ENCODE peak calls at places on chromosome X, in nine cellular contexts. K, Z, N, H, Q, A, Y, B and E are unnamed samples.

GRCh38 chrX:56733459-56734046 is 4.5 kb downstream of the NBDY start:
- DNase-seq in H (peak), Q (peak), Z (peak), A (peak), Y (peak), N (peak), K (peak), B (no peak), E (peak)

GRCh38 chrX:71283409-71284143 is at the start of gene NONO:
- DNase-seq in Z (peak), Y (peak), N (peak), Q (peak), B (peak), H (peak), K (peak), A (peak), E (peak)

GRCh38 chrX:155870958-155871357 is 10.2 kb upstream of the VAMP7 start:
- DNase-seq in H (no peak), B (no peak), A (no peak), Y (no peak), N (no peak), K (no peak), Z (no peak), Q (no peak), E (no peak)

GRCh38 chrX:153599192-153600031 is 473 bp upstream of the CCNQ start:
- DNase-seq in Q (peak), Y (peak), K (peak), B (peak), N (peak), Z (peak), H (peak), A (peak), E (peak)

GRCh38 chrX:153406903-153407302 is 4.4 kb upstream of the ZFP92 start:
- DNase-seq in Z (no peak), B (no peak), Y (no peak), K (no peak), Q (no peak), H (no peak), A (no peak), N (no peak), E (no peak)

GRCh38 chrX:14729058-14729457 is 143.8 kb downstream of the FANCB start:
- DNase-seq in H (no peak), Y (no peak), A (no peak), K (no peak), Q (no peak), N (no peak), Z (no peak), B (no peak), E (no peak)

GRCh38 chrX:49001521-49002090 is 458 bp downstream of the GRIPAP1 start:
- DNase-seq in Y (no peak), K (peak), A (no peak), N (peak), H (peak), Z (peak), Q (peak), B (no peak), E (peak)

GRCh38 chrX:129493643-129494042 is 29.6 kb downstream of the SMARCA1 start:
- DNase-seq in N (peak), A (no peak), K (peak), B (no peak), H (peak), Y (no peak), Q (no peak), Z (peak), E (peak)

GRCh38 chrX:25524150-25524549 is 508.4 kb upstream of the ARX start:
- DNase-seq in A (no peak), Q (no peak), B (no peak), N (no peak), H (no peak), K (peak), Z (peak), Y (no peak), E (peak)

GRCh38 chrX:106898462-106898861 is 4.7 kb downstream of the RIPPLY1 start:
- DNase-seq in N (peak), A (peak), B (no peak), Q (no peak), Y (peak), H (peak), Z (peak), K (peak), E (peak)

GRCh38 chrX:848366-848765 is 217.8 kb downstream of the SHOX start:
- DNase-seq in Z (no peak), Y (no peak), N (no peak), A (no peak), Q (no peak), B (no peak), K (no peak), H (no peak), E (no peak)

GRCh38 chrX:147900349-147900748 is 11.4 kb upstream of the FMR1 start:
- DNase-seq in Y (no peak), H (peak), K (no peak), B (no peak), Z (no peak), Q (no peak), N (no peak), A (no peak), E (peak)

GRCh38 chrX:9342581-9343051 is 122.2 kb upstream of the TBL1X start:
- DNase-seq in N (peak), B (peak), Y (peak), Z (peak), H (peak), Q (peak), K (peak), A (peak), E (peak)

GRCh38 chrX:56793533-56794320 is 64.7 kb downstream of the NBDY start:
- DNase-seq in K (no peak), B (no peak), H (peak), Q (no peak), Y (no peak), A (no peak), N (peak), Z (peak), E (peak)

GRCh38 chrX:109890910-109891502 is 111.9 kb upstream of the TMEM164 start:
- DNase-seq in Z (peak), B (peak), Q (peak), A (peak), H (peak), K (peak), N (peak), Y (peak), E (peak)

GRCh38 chrX:65463550-65463949 is 71.0 kb downstream of the LAS1L start:
- DNase-seq in K (no peak), Y (no peak), B (no peak), H (peak), Q (no peak), Z (peak), A (no peak), N (peak), E (peak)

GRCh38 chrX:106415276-106415895 is 196.4 kb upstream of the RADX start:
- DNase-seq in Q (no peak), H (peak), A (no peak), K (peak), B (no peak), Z (peak), Y (no peak), N (peak), E (no peak)

GRCh38 chrX:11381464-11381863 is 88.3 kb downstream of the AMELX start:
- DNase-seq in A (no peak), Z (peak), Y (peak), K (peak), N (peak), Q (peak), H (peak), B (no peak), E (peak)

GRCh38 chrX:24513416-24513815 is 48.3 kb downstream of the PDK3 start:
- DNase-seq in H (no peak), A (no peak), K (no peak), Z (no peak), Q (no peak), N (no peak), Y (no peak), B (no peak), E (no peak)

GRCh38 chrX:140572724-140573123 is 67.9 kb upstream of the SOX3 start:
- DNase-seq in Y (peak), Z (peak), B (no peak), H (peak), A (no peak), Q (no peak), K (peak), N (peak), E (peak)

GRCh38 chrX:45505214-45505613 is 304.5 kb upstream of the DIPK2B start:
- DNase-seq in B (no peak), K (peak), H (peak), N (peak), Z (peak), Q (no peak), A (no peak), Y (no peak), E (peak)

GRCh38 chrX:40469316-40469715 is 111.5 kb upstream of the ATP6AP2 start:
- DNase-seq in K (no peak), Q (no peak), A (no peak), Z (no peak), H (no peak), Y (no peak), B (no peak), N (no peak), E (no peak)